ENCODE peak calls at places on chromosomes 2 and 18, in six cellular contexts. One of them, this sample, is unnamed. For H3K4me1, the result is how much of the 10 kb centered on the place peaks cover.

GRCh38 chr18:46704189-46704588 is 47.2 kb upstream of the LOXHD1 start:
- DNase-seq in H9: no peak
- DNase-seq in H1: no peak
- DNase-seq in trophoblast cell: no peak
- DNase-seq in neuronal stem cell: no peak
- DNase-seq in mesenchymal stem cell: no peak
- DNase-seq in this sample: no peak

GRCh38 chr2:155842103-155842502 is 490.4 kb downstream of the NR4A2 start:
- DNase-seq in trophoblast cell: peak
- DNase-seq in H9: no peak
- DNase-seq in H1: no peak
- DNase-seq in mesenchymal stem cell: peak
- DNase-seq in neuronal stem cell: no peak
- DNase-seq in this sample: no peak

GRCh38 chr18:57440331-57441101 is 5.3 kb downstream of the ONECUT2 start:
- DNase-seq in H1: no peak
- DNase-seq in neuronal stem cell: peak
- DNase-seq in H9: peak
- DNase-seq in trophoblast cell: no peak
- DNase-seq in mesenchymal stem cell: no peak
- DNase-seq in this sample: no peak

GRCh38 chr2:24304098-24304497 is 56.2 kb downstream of the ITSN2 start:
- DNase-seq in H1: no peak
- DNase-seq in trophoblast cell: no peak
- DNase-seq in mesenchymal stem cell: peak
- DNase-seq in neuronal stem cell: no peak
- DNase-seq in H9: no peak
- DNase-seq in this sample: peak

GRCh38 chr2:186108470-186108869 is 369.9 kb downstream of the FSIP2 start:
- DNase-seq in H9: no peak
- DNase-seq in H1: no peak
- DNase-seq in neuronal stem cell: no peak
- DNase-seq in mesenchymal stem cell: no peak
- DNase-seq in trophoblast cell: no peak
- DNase-seq in this sample: no peak

GRCh38 chr2:121595012-121595891 is 54.0 kb downstream of the CLASP1 start:
- DNase-seq in H9: no peak
- DNase-seq in H1: no peak
- DNase-seq in trophoblast cell: no peak
- DNase-seq in neuronal stem cell: no peak
- DNase-seq in mesenchymal stem cell: no peak
- DNase-seq in this sample: no peak

GRCh38 chr2:198387677-198388076 is 583.3 kb downstream of the PLCL1 start:
- DNase-seq in H9: no peak
- DNase-seq in mesenchymal stem cell: no peak
- DNase-seq in trophoblast cell: no peak
- DNase-seq in neuronal stem cell: no peak
- DNase-seq in H1: no peak
- DNase-seq in this sample: no peak

GRCh38 chr2:168700615-168701245 is 101.7 kb upstream of the NOSTRIN start:
- DNase-seq in trophoblast cell: no peak
- DNase-seq in mesenchymal stem cell: no peak
- DNase-seq in H9: no peak
- DNase-seq in H1: no peak
- DNase-seq in neuronal stem cell: no peak
- DNase-seq in this sample: peak

GRCh38 chr2:126860395-126860794 is 38.3 kb upstream of the TEX51 start:
- DNase-seq in H9: no peak
- DNase-seq in trophoblast cell: no peak
- DNase-seq in neuronal stem cell: no peak
- DNase-seq in H1: no peak
- DNase-seq in mesenchymal stem cell: no peak
- DNase-seq in this sample: no peak

GRCh38 chr2:128379021-128380005 is 60.6 kb upstream of the HS6ST1 start:
- DNase-seq in trophoblast cell: peak
- DNase-seq in H9: peak
- DNase-seq in H1: no peak
- DNase-seq in mesenchymal stem cell: peak
- DNase-seq in neuronal stem cell: peak
- DNase-seq in this sample: peak

GRCh38 chr18:48743046-48743445 is 204.2 kb downstream of the CTIF start:
- DNase-seq in H1: no peak
- DNase-seq in neuronal stem cell: no peak
- DNase-seq in mesenchymal stem cell: peak
- DNase-seq in H9: no peak
- DNase-seq in trophoblast cell: peak
- DNase-seq in this sample: peak

GRCh38 chr2:228819701-228820100 is 451.4 kb downstream of the PID1 start:
- DNase-seq in H1: no peak
- DNase-seq in trophoblast cell: no peak
- DNase-seq in neuronal stem cell: no peak
- DNase-seq in mesenchymal stem cell: no peak
- DNase-seq in H9: no peak
- DNase-seq in this sample: peak

GRCh38 chr18:42401131-42401673 is 446.2 kb downstream of the PIK3C3 start:
- DNase-seq in trophoblast cell: no peak
- DNase-seq in H9: no peak
- DNase-seq in neuronal stem cell: no peak
- DNase-seq in H1: no peak
- DNase-seq in mesenchymal stem cell: no peak
- DNase-seq in this sample: no peak

GRCh38 chr2:200077210-200077650 is 121.8 kb downstream of the MAIP1 start:
- DNase-seq in mesenchymal stem cell: peak
- DNase-seq in neuronal stem cell: no peak
- DNase-seq in trophoblast cell: no peak
- DNase-seq in H9: no peak
- DNase-seq in H1: no peak
- DNase-seq in this sample: peak

GRCh38 chr2:207930747-207931146 is 94.6 kb downstream of the PLEKHM3 start:
- DNase-seq in H1: no peak
- DNase-seq in H9: no peak
- DNase-seq in mesenchymal stem cell: no peak
- DNase-seq in trophoblast cell: peak
- DNase-seq in neuronal stem cell: no peak
- DNase-seq in this sample: no peak

GRCh38 chr2:177250461-177250860 is 14.1 kb downstream of the NFE2L2 start:
- DNase-seq in H9: no peak
- DNase-seq in H1: no peak
- DNase-seq in trophoblast cell: no peak
- DNase-seq in neuronal stem cell: no peak
- DNase-seq in mesenchymal stem cell: no peak
- DNase-seq in this sample: no peak
- H3K4me1 ChIP-seq in H9: under half
- H3K4me1 ChIP-seq in H1: under half
- H3K4me1 ChIP-seq in trophoblast cell: under half
- H3K4me1 ChIP-seq in neuronal stem cell: under half
- H3K4me1 ChIP-seq in mesenchymal stem cell: under half
- H3K4me1 ChIP-seq in this sample: under half

GRCh38 chr2:218020966-218021535 is 18.3 kb upstream of the TNS1 start:
- DNase-seq in H1: no peak
- DNase-seq in H9: no peak
- DNase-seq in trophoblast cell: no peak
- DNase-seq in neuronal stem cell: no peak
- DNase-seq in mesenchymal stem cell: no peak
- DNase-seq in this sample: no peak
- H2AK5ac ChIP-seq in H1: no peak
- H2AK5ac ChIP-seq in H9: no peak
- H2AK5ac ChIP-seq in trophoblast cell: no peak
- H2AK5ac ChIP-seq in neuronal stem cell: peak
- H2AK5ac ChIP-seq in mesenchymal stem cell: no peak
- H2AK5ac ChIP-seq in this sample: no peak

DNA sequence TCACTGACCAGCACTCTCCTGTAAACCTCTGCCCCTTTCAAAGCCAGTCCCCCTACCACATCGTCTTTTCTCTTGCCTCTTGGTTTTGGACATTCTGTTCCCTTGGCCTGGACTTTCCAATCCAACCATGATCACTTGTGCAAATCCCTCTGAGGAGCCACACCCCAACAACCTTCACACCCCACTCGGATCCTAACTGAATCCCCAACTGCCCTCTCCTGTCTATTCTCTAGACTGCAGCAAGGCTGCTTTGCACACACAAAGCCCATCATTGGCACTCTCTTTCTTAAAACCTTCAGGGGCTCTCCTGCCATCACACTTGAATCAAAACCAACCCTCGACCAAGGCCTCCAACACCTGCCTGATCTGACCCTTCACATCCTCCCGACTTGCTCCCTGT is 352.1 kb upstream of the PKDCC start:
- DNase-seq in neuronal stem cell: no peak
- DNase-seq in H1: no peak
- DNase-seq in H9: no peak
- DNase-seq in trophoblast cell: no peak
- DNase-seq in mesenchymal stem cell: no peak
- DNase-seq in this sample: no peak
- H2AFZ ChIP-seq in neuronal stem cell: no peak
- H2AFZ ChIP-seq in H1: peak
- H2AFZ ChIP-seq in H9: no peak
- H2AFZ ChIP-seq in trophoblast cell: no peak
- H2AFZ ChIP-seq in mesenchymal stem cell: no peak
- H2AFZ ChIP-seq in this sample: no peak

DNA sequence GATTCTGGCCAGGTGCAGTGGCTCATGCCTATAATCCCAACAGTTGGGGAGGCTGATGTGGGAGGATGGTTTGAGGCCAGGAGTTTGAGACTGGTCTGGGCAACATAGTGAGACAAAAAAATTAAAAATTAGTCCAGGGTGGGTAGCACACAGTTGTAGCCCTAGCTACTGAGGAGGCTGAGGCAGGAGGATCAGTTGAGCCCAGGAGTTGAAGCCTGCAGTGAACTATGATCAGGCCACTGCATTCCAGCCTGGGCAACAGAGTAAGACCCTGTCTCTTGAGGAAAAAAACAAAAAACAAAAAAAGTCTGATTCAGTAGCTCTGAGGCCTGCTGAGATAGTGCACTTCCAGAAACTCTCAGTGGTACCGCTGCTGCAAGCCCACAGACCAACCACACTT is 7.9 kb upstream of the TET3 start:
- DNase-seq in neuronal stem cell: no peak
- DNase-seq in trophoblast cell: no peak
- DNase-seq in H1: no peak
- DNase-seq in mesenchymal stem cell: no peak
- DNase-seq in H9: no peak
- DNase-seq in this sample: no peak
- H3K4me1 ChIP-seq in neuronal stem cell: under half
- H3K4me1 ChIP-seq in trophoblast cell: under half
- H3K4me1 ChIP-seq in H1: under half
- H3K4me1 ChIP-seq in mesenchymal stem cell: under half
- H3K4me1 ChIP-seq in H9: under half
- H3K4me1 ChIP-seq in this sample: under half

GRCh38 chr18:62744076-62744705 is 28.9 kb downstream of the PHLPP1 start:
- DNase-seq in H1: no peak
- DNase-seq in trophoblast cell: peak
- DNase-seq in neuronal stem cell: no peak
- DNase-seq in H9: no peak
- DNase-seq in mesenchymal stem cell: no peak
- DNase-seq in this sample: peak
- H2AK5ac ChIP-seq in H1: no peak
- H2AK5ac ChIP-seq in trophoblast cell: no peak
- H2AK5ac ChIP-seq in neuronal stem cell: no peak
- H2AK5ac ChIP-seq in H9: no peak
- H2AK5ac ChIP-seq in mesenchymal stem cell: no peak
- H2AK5ac ChIP-seq in this sample: no peak

DNA sequence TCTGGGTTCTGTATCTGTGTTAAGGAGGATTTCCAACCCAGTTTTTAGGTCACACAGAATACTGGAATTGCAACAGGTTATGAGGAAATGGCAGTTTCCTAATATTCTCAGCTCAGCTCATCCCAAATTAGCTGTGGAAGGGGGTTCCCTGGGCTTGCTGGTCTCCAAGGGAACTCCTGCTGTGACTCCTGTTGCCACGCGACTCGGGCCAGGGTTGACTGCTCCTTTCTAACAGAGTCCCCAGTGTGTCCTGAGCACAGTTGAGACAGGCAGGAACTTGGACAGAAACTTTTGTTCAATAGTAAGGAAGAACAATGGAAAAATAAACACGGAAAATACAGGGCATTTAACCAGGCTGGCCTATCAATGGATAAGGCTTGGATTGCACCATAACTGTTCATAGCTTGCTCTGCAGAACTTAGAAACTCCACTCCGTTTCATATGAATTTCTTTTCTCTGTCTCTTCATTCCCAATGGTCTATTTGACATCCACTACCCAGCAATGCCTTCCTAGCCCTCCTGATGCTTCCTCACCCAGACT is 3.8 kb upstream of the ROCK2 start:
- DNase-seq in H1: no peak
- DNase-seq in neuronal stem cell: no peak
- DNase-seq in H9: no peak
- DNase-seq in trophoblast cell: peak
- DNase-seq in mesenchymal stem cell: no peak
- DNase-seq in this sample: no peak
- H2AFZ ChIP-seq in H1: peak
- H2AFZ ChIP-seq in neuronal stem cell: peak
- H2AFZ ChIP-seq in H9: no peak
- H2AFZ ChIP-seq in trophoblast cell: peak
- H2AFZ ChIP-seq in mesenchymal stem cell: no peak
- H2AFZ ChIP-seq in this sample: no peak

This sample was measured in IMR-90.